ENCODE peak calls at places on chromosomes 12 and 14, in five cellular contexts. C is H1, K is IMR-90, M is mesendoderm, I is neuronal stem cell. D is an unnamed sample.

GRCh38 chr14:91417134-91417982 is at the start of gene CCDC88C:
- DNase-seq in C (peak; percentile 79), K (no peak), M (peak; percentile 70), I (peak; percentile 65), D (no peak)

GRCh38 chr14:70188608-70189540 is at the start of gene SLC8A3:
- DNase-seq in C (peak; percentile 73), K (peak; percentile 37), M (peak; percentile 59), I (peak; percentile 53), D (peak; percentile 29)

GRCh38 chr12:969821-970220 is 20.3 kb upstream of the RAD52 start:
- DNase-seq in C (no peak), K (no peak), M (no peak), I (no peak), D (no peak)

GRCh38 chr12:106739318-106739717 is 35.2 kb upstream of the RIC8B start:
- DNase-seq in C (no peak), K (no peak), M (no peak), I (no peak), D (no peak)

GRCh38 chr12:130826151-130826801 is 12.8 kb downstream of the STX2 start:
- DNase-seq in C (peak; percentile 96), K (peak; percentile 69), M (peak; percentile 83), I (no peak), D (peak; percentile 37)

GRCh38 chr12:123041811-123042655 is 61.6 kb downstream of the ARL6IP4 start:
- DNase-seq in C (no peak), K (peak; percentile 98), M (no peak), I (no peak), D (peak; percentile 92)

GRCh38 chr14:34425095-34425851 is 36.8 kb downstream of the SPTSSA start:
- DNase-seq in C (no peak), K (no peak), M (peak; percentile 38), I (no peak), D (no peak)

GRCh38 chr14:26394114-26394855 is 203.5 kb downstream of the NOVA1 start:
- DNase-seq in C (no peak), K (peak; percentile 12), M (peak; percentile 87), I (peak; percentile 9), D (peak; percentile 8)

GRCh38 chr14:105536691-105537579 is 10.6 kb downstream of the TMEM121 start:
- DNase-seq in C (no peak), K (no peak), M (no peak), I (no peak), D (no peak)

GRCh38 chr14:32403688-32404087 is 74.6 kb downstream of the AKAP6 start:
- DNase-seq in C (no peak), K (no peak), M (no peak), I (no peak), D (no peak)

GRCh38 chr14:70442750-70443149 is 9.2 kb upstream of the ADAM21 start:
- DNase-seq in C (no peak), K (no peak), M (peak; percentile 27), I (no peak), D (no peak)

GRCh38 chr12:76920182-76921014 is 41.6 kb upstream of the CSRP2 start:
- DNase-seq in C (no peak), K (no peak), M (no peak), I (no peak), D (no peak)

GRCh38 chr12:131613678-131614077 is 97.2 kb upstream of the SFSWAP start:
- DNase-seq in C (no peak), K (no peak), M (no peak), I (no peak), D (no peak)

GRCh38 chr12:109920266-109920780 is 20.2 kb downstream of the TCHP start:
- DNase-seq in C (no peak), K (no peak), M (no peak), I (no peak), D (no peak)

GRCh38 chr12:34397591-34398365 is 375.5 kb downstream of the ALG10 start:
- DNase-seq in C (peak; percentile 1), K (no peak), M (no peak), I (no peak), D (no peak)

GRCh38 chr12:119301367-119301766 is 33.2 kb upstream of the CCDC60 start:
- DNase-seq in C (no peak), K (no peak), M (no peak), I (no peak), D (no peak)

GRCh38 chr14:93925374-93925895 is 1.7 kb upstream of the FAM181A start:
- DNase-seq in C (no peak), K (no peak), M (no peak), I (no peak), D (no peak)

GRCh38 chr12:26527702-26528101 is 305.3 kb downstream of the ITPR2 start:
- DNase-seq in C (no peak), K (no peak), M (no peak), I (no peak), D (no peak)

GRCh38 chr12:45730842-45731336 is 1.4 kb downstream of the ARID2 start:
- DNase-seq in C (no peak), K (peak; percentile 39), M (peak; percentile 61), I (no peak), D (no peak)

DNA sequence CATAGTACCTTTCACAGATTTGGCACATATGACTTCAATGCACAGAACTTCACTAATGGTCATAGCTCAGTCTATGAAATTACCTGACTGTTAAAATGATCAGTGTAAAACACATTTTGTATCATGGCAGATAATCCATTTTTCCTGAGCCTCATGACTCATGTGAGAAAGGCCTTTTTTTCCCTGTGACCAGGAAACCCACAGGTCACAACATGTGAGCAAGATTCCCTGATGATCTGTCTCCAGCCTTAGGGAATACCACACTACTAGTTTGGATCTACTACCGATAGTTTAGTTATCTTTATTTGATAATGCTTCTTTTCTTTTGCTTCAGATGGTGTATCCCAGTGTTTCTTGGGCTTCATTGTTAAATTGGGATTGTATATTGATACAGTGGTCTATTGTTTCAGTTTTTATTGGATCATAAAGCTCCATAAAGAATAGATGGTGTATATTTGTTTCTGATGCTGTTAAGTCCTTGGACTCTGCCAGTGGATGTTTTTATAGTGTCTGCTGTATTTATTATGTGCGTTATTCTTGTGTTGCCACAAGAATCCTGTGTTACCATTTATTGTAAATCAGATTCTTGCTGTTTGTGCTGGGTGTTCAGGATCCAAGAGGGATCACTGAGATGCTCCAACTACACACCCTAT is 248.7 kb upstream of the PELI2 start:
- DNase-seq in C (no peak), K (no peak), M (no peak), I (no peak), D (no peak)
- H2BK15ac ChIP-seq in C (no peak overlapping the region), K (peak overlapping the region; percentile 28), M (no peak overlapping the region), I (no peak overlapping the region), D (no peak overlapping the region)

GRCh38 chr12:120584343-120585149 is 3.3 kb upstream of the POP5 start:
- DNase-seq in C (peak; percentile 79), K (no peak), M (peak; percentile 52), I (peak; percentile 71), D (peak; percentile 27)
- H3K4me3 ChIP-seq in C (peak overlapping the region; percentile 57), K (peak overlapping the region; percentile 22), M (no peak overlapping the region), I (peak overlapping the region; percentile 59), D (peak overlapping the region; percentile 30)

DNA sequence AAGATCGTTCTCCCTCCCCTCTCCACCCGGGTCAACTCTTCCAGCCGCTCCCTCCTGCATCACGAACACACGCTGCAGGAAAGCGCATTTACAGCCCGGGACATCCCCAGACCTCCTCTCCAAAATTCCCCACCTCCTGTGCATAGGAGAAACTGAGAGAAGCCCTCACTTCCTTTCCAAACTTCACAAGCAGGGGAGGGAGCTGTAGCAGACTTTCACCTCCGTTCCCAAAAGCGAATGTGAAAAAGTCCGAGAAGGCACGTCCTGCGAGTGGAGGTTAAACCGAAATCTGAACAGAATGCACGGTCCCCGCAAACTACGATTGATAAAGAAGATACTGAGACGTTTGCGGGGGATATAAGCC is 467 bp downstream of the BCAT1 start:
- DNase-seq in C (peak; percentile 57), K (peak; percentile 54), M (peak; percentile 83), I (peak; percentile 26), D (peak; percentile 51)
- H2BK15ac ChIP-seq in C (peak overlapping the region; percentile 55), K (peak overlapping the region; percentile 98), M (no peak overlapping the region), I (peak overlapping the region; percentile 93), D (no peak overlapping the region)

DNA sequence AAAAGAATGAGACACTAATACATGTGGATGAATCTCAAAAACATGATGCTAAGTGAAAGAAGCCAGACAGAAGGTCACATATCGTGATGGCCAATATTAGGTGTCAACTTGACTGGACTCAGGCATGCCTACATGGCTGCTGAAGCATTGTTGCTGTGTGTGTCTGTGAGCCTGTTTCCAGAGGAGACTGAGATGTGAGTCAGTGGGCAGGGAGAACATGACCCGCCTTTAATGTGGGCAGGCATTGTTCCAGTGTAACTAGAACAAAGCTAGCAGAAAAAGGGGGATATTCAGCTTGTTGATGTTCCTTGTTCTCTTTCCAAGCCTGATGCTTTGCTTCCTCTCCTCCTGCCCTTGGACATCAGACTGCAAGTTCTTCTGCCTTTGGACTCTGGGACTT is 47.6 kb downstream of the DCAF5 start:
- DNase-seq in C (no peak), K (peak; percentile 79), M (no peak), I (no peak), D (peak; percentile 37)
- H3K4me3 ChIP-seq in C (no peak overlapping the region), K (no peak overlapping the region), M (no peak overlapping the region), I (no peak overlapping the region), D (no peak overlapping the region)

DNA sequence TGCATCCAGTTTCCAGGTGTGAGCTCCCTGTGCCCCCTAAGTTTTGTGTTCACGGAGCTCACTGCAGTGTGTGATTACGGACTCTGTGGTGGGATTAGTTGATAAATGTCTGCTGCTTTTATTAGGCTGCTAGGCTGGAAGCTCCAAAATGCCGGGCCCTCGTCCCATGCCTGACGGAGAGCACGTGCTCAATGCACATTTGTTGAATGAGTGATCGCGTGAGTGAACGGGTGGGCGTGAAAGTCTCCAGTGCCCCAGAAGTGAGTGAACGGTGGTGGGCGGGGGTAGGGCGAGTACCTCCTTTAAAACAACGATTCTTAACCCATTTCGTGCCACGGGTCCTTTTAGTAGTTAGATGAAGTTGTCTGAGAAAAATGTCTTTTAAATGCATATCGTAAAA is 175.5 kb downstream of the AACS start:
- DNase-seq in C (no peak), K (no peak), M (no peak), I (no peak), D (no peak)
- H2BK15ac ChIP-seq in C (no peak overlapping the region), K (no peak overlapping the region), M (no peak overlapping the region), I (no peak overlapping the region), D (no peak overlapping the region)

GRCh38 chr12:56486694-56487093 is 1.3 kb downstream of the GLS2 start:
- DNase-seq in C (no peak), K (no peak), M (no peak), I (no peak), D (no peak)
- H3K4me3 ChIP-seq in C (peak overlapping the region; percentile 65), K (no peak overlapping the region), M (no peak overlapping the region), I (no peak overlapping the region), D (no peak overlapping the region)

GRCh38 chr14:72618424-72618823 is 275.5 kb downstream of the DPF3 start:
- DNase-seq in C (peak; percentile 33), K (no peak), M (no peak), I (no peak), D (no peak)

GRCh38 chr14:72619071-72619710 is 274.7 kb downstream of the DPF3 start:
- DNase-seq in C (peak; percentile 27), K (no peak), M (no peak), I (no peak), D (no peak)

GRCh38 chr14:72616811-72617210 is 277.1 kb downstream of the DPF3 start:
- DNase-seq in C (no peak), K (no peak), M (no peak), I (no peak), D (no peak)

GRCh38 chr14:72616294-72616693 is 277.6 kb downstream of the DPF3 start:
- DNase-seq in C (peak; percentile 19), K (peak; percentile 91), M (no peak), I (no peak), D (peak; percentile 87)

GRCh38 chr14:72617391-72618011 is 276.4 kb downstream of the DPF3 start:
- DNase-seq in C (peak; percentile 48), K (no peak), M (peak; percentile 44), I (peak; percentile 15), D (no peak)
- H2BK15ac ChIP-seq in C (no peak overlapping the region), K (peak overlapping the region; percentile 59), M (no peak overlapping the region), I (peak overlapping the region; percentile 40), D (no peak overlapping the region)

D was measured in mesenchymal stem cell.